ENCODE peak calls at places on chromosomes 13 and 19, in six cellular contexts. U is SW 1271; B is iris pigment epithelial cell; O is body of pancreas; H is EL; Z is stimulated activated CD4-positive, alpha-beta T cell treated with anti-CD3 and anti-CD28 coated beads, Interleukin-2, amount 100 ng/mL, for 48 hours. J is an unnamed sample.

GRCh38 chr19:11580665-11581418 is 3.4 kb upstream of the ACP5 start:
- DNase-seq in H (no peak), O (no peak), Z (no peak), U (no peak), B (peak; percentile 37), J (no peak)

GRCh38 chr19:52190679-52191293 is 934 bp downstream of the PPP2R1A start:
- DNase-seq in O (peak; percentile 20), H (peak; percentile 50), B (peak; percentile 52), U (peak; percentile 13), Z (no peak), J (peak; percentile 37)

GRCh38 chr13:107067381-107067780 is 499.4 kb upstream of the ARGLU1 start:
- DNase-seq in H (no peak), B (no peak), Z (no peak), U (no peak), O (no peak), J (no peak)

GRCh38 chr13:23956106-23956505 is 58.8 kb upstream of the C1QTNF9B start:
- DNase-seq in U (no peak), O (no peak), H (peak; percentile 46), B (peak; percentile 56), Z (no peak), J (peak; percentile 63)

GRCh38 chr13:59121507-59121906 is 1042.2 kb downstream of the DIAPH3 start:
- DNase-seq in B (no peak), O (no peak), Z (no peak), H (no peak), U (no peak), J (no peak)

GRCh38 chr19:459724-460511 is 915 bp downstream of the SHC2 start:
- DNase-seq in Z (peak; percentile 34), H (peak; percentile 40), U (peak; percentile 36), B (peak; percentile 42), O (peak; percentile 83), J (no peak)

GRCh38 chr19:28574212-28574611 is 638.7 kb downstream of the UQCRFS1 start:
- DNase-seq in O (no peak), Z (no peak), B (no peak), U (no peak), H (no peak), J (no peak)

GRCh38 chr19:32436692-32437091 is 31.1 kb downstream of the DPY19L3 start:
- DNase-seq in B (no peak), U (no peak), H (no peak), Z (no peak), O (no peak), J (no peak)

GRCh38 chr13:78309497-78310180 is 293.7 kb downstream of the POU4F1 start:
- DNase-seq in B (no peak), U (no peak), O (no peak), H (no peak), Z (no peak), J (no peak)

GRCh38 chr19:3210347-3211017 is 14.0 kb upstream of the CELF5 start:
- DNase-seq in Z (peak; percentile 73), H (peak; percentile 37), B (peak; percentile 21), U (peak; percentile 46), O (peak; percentile 61), J (peak; percentile 48)

GRCh38 chr19:5955638-5955935 is 22.4 kb downstream of the RANBP3 start:
- DNase-seq in O (no peak), Z (no peak), H (no peak), U (no peak), B (no peak), J (no peak)

GRCh38 chr19:17346109-17346671 is 8.8 kb downstream of the GTPBP3 start:
- DNase-seq in O (peak; percentile 80), Z (peak; percentile 88), U (peak; percentile 67), H (peak; percentile 57), B (peak; percentile 49), J (peak; percentile 43)

GRCh38 chr19:30367001-30367400 is 5.2 kb upstream of the ZNF536 start:
- DNase-seq in U (no peak), B (no peak), O (no peak), Z (no peak), H (no peak), J (no peak)

GRCh38 chr19:5037936-5038335 is 69.0 kb downstream of the KDM4B start:
- DNase-seq in Z (no peak), B (no peak), O (no peak), H (no peak), U (no peak), J (no peak)

GRCh38 chr13:52084971-52085370 is 43.9 kb downstream of the NEK5 start:
- DNase-seq in O (no peak), Z (no peak), B (no peak), H (no peak), U (no peak), J (no peak)

GRCh38 chr13:53885997-53886396 is 857.4 kb downstream of the OLFM4 start:
- DNase-seq in O (no peak), U (no peak), Z (no peak), H (no peak), B (no peak), J (no peak)

GRCh38 chr13:45873491-45874360 is 22.2 kb upstream of the SIAH3 start:
- DNase-seq in U (peak; percentile 40), H (peak; percentile 65), O (no peak), B (peak; percentile 11), Z (no peak), J (peak; percentile 51)

GRCh38 chr19:53883231-53883661 is 1.2 kb downstream of the PRKCG start:
- DNase-seq in H (no peak), Z (no peak), B (no peak), U (no peak), O (no peak), J (no peak)

GRCh38 chr13:51614350-51614786 is 30.1 kb downstream of the WDFY2 start:
- DNase-seq in O (peak; percentile 49), Z (peak; percentile 27), B (no peak), U (no peak), H (no peak), J (no peak)

GRCh38 chr13:76764429-76764828 is 121.8 kb downstream of the KCTD12 start:
- DNase-seq in O (peak; percentile 10), B (peak; percentile 54), H (no peak), U (no peak), Z (no peak), J (no peak)

GRCh38 chr19:8056533-8056932 is 4.0 kb downstream of the CCL25 start:
- DNase-seq in Z (no peak), B (no peak), H (no peak), O (no peak), U (no peak), J (no peak)

GRCh38 chr19:51124729-51125128 is at the start of gene SIGLEC9:
- DNase-seq in H (no peak), Z (no peak), U (no peak), B (no peak), O (peak; percentile 16), J (no peak)

GRCh38 chr13:99805361-99805760 is 166.2 kb downstream of the ZIC5 start:
- DNase-seq in O (no peak), Z (no peak), H (no peak), U (no peak), B (no peak), J (no peak)

GRCh38 chr13:39364797-39365468 is 238.1 kb downstream of the LHFPL6 start:
- DNase-seq in O (no peak), Z (no peak), U (no peak), H (no peak), B (peak; percentile 49), J (no peak)

GRCh38 chr13:53041968-53042485 is 13.4 kb downstream of the OLFM4 start:
- DNase-seq in B (no peak), H (no peak), U (no peak), O (no peak), Z (no peak), J (no peak)

GRCh38 chr13:76387561-76387960 is 498.6 kb downstream of the KCTD12 start:
- DNase-seq in Z (no peak), H (no peak), B (peak; percentile 62), O (no peak), U (no peak), J (no peak)

GRCh38 chr19:28468701-28469459 is 744.1 kb downstream of the UQCRFS1 start:
- DNase-seq in O (peak; percentile 47), B (no peak), U (no peak), Z (no peak), H (peak; percentile 45), J (no peak)

GRCh38 chr19:10762656-10763055 is 44.8 kb downstream of the DNM2 start:
- DNase-seq in O (no peak), B (no peak), H (no peak), U (no peak), Z (no peak), J (no peak)

GRCh38 chr13:113141591-113141950 is 16.9 kb upstream of the PROZ start:
- DNase-seq in Z (no peak), U (no peak), B (no peak), O (no peak), H (no peak), J (no peak)

GRCh38 chr19:29831041-29831548 is 19.3 kb downstream of the CCNE1 start:
- DNase-seq in O (no peak), B (peak; percentile 35), H (no peak), Z (peak; percentile 39), U (peak; percentile 53), J (no peak)

GRCh38 chr19:21848706-21849105 is 12.7 kb upstream of the ZNF43 start:
- DNase-seq in Z (no peak), H (peak; percentile 55), U (no peak), O (no peak), B (peak; percentile 65), J (no peak)

J was measured in HCEC 1CT.